ENCODE peak calls at places on chromosomes 6 and 20, in eight cellular contexts. L is Panc1, D is cardiac muscle cell, R is transverse colon, G is tibial nerve, P is adipocyte, X is iPS DF 6.9, E is colonic mucosa. H is an unnamed sample.

GRCh38 chr20:50308513-50309279 is 118.1 kb downstream of the CEBPB start:
- DNase-seq in E (peak; percentile 68), X (no peak), G (peak; percentile 84), R (peak; percentile 78), P (peak; percentile 98), D (peak; percentile 99), L (peak; percentile 30), H (peak; percentile 94)

GRCh38 chr20:6081236-6081635 is 27.4 kb upstream of the LRRN4 start:
- DNase-seq in R (no peak), D (peak; percentile 65), G (no peak), P (peak; percentile 14), X (no peak), E (no peak), L (no peak), H (no peak)

GRCh38 chr20:5316188-5317158 is at the start of gene PROKR2:
- DNase-seq in L (no peak), X (peak; percentile 43), G (no peak), R (no peak), E (no peak), P (no peak), D (peak; percentile 7), H (peak; percentile 78)

GRCh38 chr20:45779011-45779915 is 12.4 kb downstream of the WFDC3 start:
- DNase-seq in R (peak; percentile 88), X (no peak), P (peak; percentile 98), G (peak; percentile 83), E (peak; percentile 90), L (peak; percentile 99), D (peak; percentile 98), H (peak; percentile 88)

GRCh38 chr6:11294263-11294662 is 61.8 kb upstream of the NEDD9 start:
- DNase-seq in L (no peak), G (no peak), X (no peak), P (no peak), R (no peak), E (no peak), D (no peak), H (no peak)

GRCh38 chr20:44967207-44967807 is 995 bp downstream of the STK4 start:
- DNase-seq in L (no peak), D (peak; percentile 26), E (peak; percentile 49), P (no peak), G (no peak), X (no peak), R (peak; percentile 40), H (no peak)

GRCh38 chr6:115643762-115644161 is 416.9 kb downstream of the FRK start:
- DNase-seq in E (no peak), R (no peak), P (peak; percentile 69), L (no peak), X (no peak), G (no peak), D (peak; percentile 66), H (no peak)

GRCh38 chr6:47437592-47437991 is 40.0 kb upstream of the CD2AP start:
- DNase-seq in G (no peak), R (no peak), P (no peak), L (no peak), D (no peak), X (no peak), E (no peak), H (no peak)

GRCh38 chr20:50048420-50049166 is 64.4 kb downstream of the UBE2V1 start:
- DNase-seq in D (peak; percentile 43), E (no peak), P (peak; percentile 47), G (no peak), R (peak; percentile 46), X (no peak), L (no peak), H (no peak)

GRCh38 chr6:133241901-133242760 is 974 bp downstream of the EYA4 start:
- DNase-seq in D (peak; percentile 43), X (no peak), E (no peak), L (no peak), R (no peak), P (peak; percentile 59), G (no peak), H (no peak)

GRCh38 chr20:13671500-13672288 is 33.0 kb upstream of the TASP1 start:
- DNase-seq in D (peak; percentile 68), G (no peak), X (no peak), R (no peak), E (peak; percentile 32), L (no peak), P (peak; percentile 37), H (no peak)

GRCh38 chr20:37839432-37839827 is 63.5 kb upstream of the VSTM2L start:
- DNase-seq in L (no peak), G (no peak), X (no peak), P (no peak), D (no peak), R (no peak), E (no peak), H (no peak)

GRCh38 chr6:157150076-157150475 is 173.2 kb downstream of the TMEM242 start:
- DNase-seq in R (no peak), D (peak; percentile 70), E (no peak), G (no peak), P (peak; percentile 26), L (no peak), X (no peak), H (no peak)

GRCh38 chr6:168530653-168531071 is 89.7 kb downstream of the SMOC2 start:
- DNase-seq in G (no peak), E (no peak), P (no peak), R (no peak), X (no peak), D (no peak), L (no peak), H (no peak)

GRCh38 chr20:35917077-35917476 is 37.2 kb downstream of the SCAND1 start:
- DNase-seq in R (no peak), G (no peak), X (no peak), L (no peak), E (no peak), D (no peak), P (no peak), H (no peak)
- H3K36me3 ChIP-seq in R (peaks cover 59% of the 10 kb centered on the region), G (peaks cover 84% of the 10 kb centered on the region), X (peaks cover 7% of the 10 kb centered on the region), L (peaks cover 17% of the 10 kb centered on the region), E (peaks cover 6% of the 10 kb centered on the region), D (peaks cover 42% of the 10 kb centered on the region), P (peaks cover 61% of the 10 kb centered on the region), H (no peaks in the 10 kb centered on the region)

DNA sequence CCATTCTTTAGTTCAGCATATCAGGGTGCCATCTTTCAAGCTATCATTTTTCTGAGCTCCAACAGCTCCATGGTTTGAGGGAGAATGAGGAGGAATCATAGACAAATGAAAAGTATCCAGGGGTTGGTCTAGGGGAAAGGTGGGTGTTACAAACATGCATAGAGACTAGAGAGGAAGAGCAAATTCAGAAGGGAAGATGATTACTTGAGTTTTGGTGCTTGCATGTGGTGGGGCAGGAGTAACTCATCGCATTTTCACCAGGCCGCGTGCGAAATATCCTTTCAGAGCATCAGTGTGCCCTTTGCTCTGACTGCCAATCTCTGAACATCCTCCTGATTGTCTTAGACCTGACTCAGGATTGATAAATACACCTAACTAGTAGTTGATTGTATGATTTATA is 7.7 kb upstream of the BICRAL start:
- DNase-seq in X (no peak), L (no peak), P (no peak), D (no peak), G (no peak), E (no peak), R (no peak), H (no peak)
- H3K4me3 ChIP-seq in X (no peak overlapping the region), L (no peak overlapping the region), P (no peak overlapping the region), D (no peak overlapping the region), G (no peak overlapping the region), E (no peak overlapping the region), R (no peak overlapping the region), H (no peak overlapping the region)

GRCh38 chr6:30444451-30444742 is 44.9 kb upstream of the HLA-E start:
- DNase-seq in G (no peak), R (no peak), P (no peak), D (no peak), X (no peak), E (no peak), L (no peak), H (no peak)

GRCh38 chr6:30446259-30446658 is 43.0 kb upstream of the HLA-E start:
- DNase-seq in X (no peak), E (no peak), R (no peak), G (no peak), L (no peak), D (no peak), P (no peak), H (no peak)

GRCh38 chr6:30443657-30444450 is 45.5 kb upstream of the HLA-E start:
- DNase-seq in D (peak; percentile 20), G (no peak), R (no peak), P (peak; percentile 65), E (no peak), X (no peak), L (no peak), H (no peak)

GRCh38 chr6:30441171-30441570 is 48.1 kb upstream of the HLA-E start:
- DNase-seq in R (no peak), L (no peak), G (no peak), E (no peak), D (no peak), X (no peak), P (no peak), H (no peak)
- H3K4me1 ChIP-seq in R (peaks cover 7% of the 10 kb centered on the region), L (no peaks in the 10 kb centered on the region), G (no peaks in the 10 kb centered on the region), E (no peaks in the 10 kb centered on the region), D (no peaks in the 10 kb centered on the region), X (peaks cover 2% of the 10 kb centered on the region), P (peaks cover 5% of the 10 kb centered on the region), H (no peaks in the 10 kb centered on the region)

GRCh38 chr20:53569606-53570307 is 23.9 kb downstream of the ZNF217 start:
- DNase-seq in G (no peak), X (no peak), D (no peak), E (no peak), P (no peak), R (no peak), L (no peak), H (no peak)
- H3K36me3 ChIP-seq in G (peaks cover 90% of the 10 kb centered on the region), X (peaks cover 15% of the 10 kb centered on the region), D (peaks cover 65% of the 10 kb centered on the region), E (peaks cover 41% of the 10 kb centered on the region), P (peaks cover 99% of the 10 kb centered on the region), R (peaks cover 75% of the 10 kb centered on the region), L (peaks cover 60% of the 10 kb centered on the region), H (no peaks in the 10 kb centered on the region)

GRCh38 chr6:158536891-158537798 is 22.7 kb upstream of the TMEM181 start:
- DNase-seq in R (peak; percentile 19), X (no peak), L (no peak), P (peak; percentile 77), G (no peak), E (peak; percentile 40), D (peak; percentile 39), H (no peak)
- H3K4me3 ChIP-seq in R (peak overlapping the region; percentile 4), X (peak overlapping the region; percentile 62), L (peak overlapping the region; percentile 62), P (peak overlapping the region; percentile 78), G (peak overlapping the region; percentile 14), E (peak overlapping the region; percentile 59), D (peak overlapping the region; percentile 77), H (peak overlapping the region; percentile 58)

GRCh38 chr6:31831350-31832215 is 4.0 kb downstream of the HSPA1B start:
- DNase-seq in G (no peak), P (no peak), D (no peak), X (no peak), E (peak; percentile 58), L (no peak), R (no peak), H (peak; percentile 50)

GRCh38 chr6:31834704-31835375 is 7.3 kb downstream of the HSPA1B start:
- DNase-seq in P (peak; percentile 78), X (no peak), G (peak; percentile 66), L (no peak), D (no peak), E (peak; percentile 83), R (peak; percentile 81), H (peak; percentile 90)

GRCh38 chr6:31836676-31837611 is 9.4 kb downstream of the HSPA1B start:
- DNase-seq in E (peak; percentile 61), R (peak; percentile 58), P (peak; percentile 76), D (peak; percentile 43), G (no peak), X (no peak), L (no peak), H (no peak)

GRCh38 chr6:31836036-31836675 is 8.6 kb downstream of the HSPA1B start:
- DNase-seq in E (peak; percentile 29), L (no peak), D (no peak), X (no peak), P (no peak), G (no peak), R (no peak), H (no peak)

GRCh38 chr6:31834367-31834703 is 6.8 kb downstream of the HSPA1B start:
- DNase-seq in L (no peak), E (peak; percentile 92), P (peak; percentile 92), G (peak; percentile 65), R (peak; percentile 90), X (no peak), D (peak; percentile 92), H (peak; percentile 89)
- H3K4me1 ChIP-seq in L (peaks cover 28% of the 10 kb centered on the region), E (peaks cover 23% of the 10 kb centered on the region), P (peaks cover 40% of the 10 kb centered on the region), G (peaks cover 51% of the 10 kb centered on the region), R (peaks cover 78% of the 10 kb centered on the region), X (no peaks in the 10 kb centered on the region), D (peaks cover 32% of the 10 kb centered on the region), H (peaks cover 48% of the 10 kb centered on the region)

H was measured in left lung.